ENCODE peak calls at places on chromosomes 5 and 9, in four cellular contexts. One of them, this sample, is unnamed.

GRCh38 chr9:131094622-131095021 is 1.7 kb upstream of the AIF1L start:
- DNase-seq in heart right ventricle: peak; percentile 15
- DNase-seq in effector memory CD4-positive, alpha-beta T cell: no peak
- DNase-seq in aorta: no peak
- DNase-seq in this sample: no peak

GRCh38 chr9:35726876-35727438 is 5.0 kb downstream of the TLN1 start:
- DNase-seq in heart right ventricle: peak; percentile 60
- DNase-seq in effector memory CD4-positive, alpha-beta T cell: no peak
- DNase-seq in aorta: peak; percentile 88
- DNase-seq in this sample: peak; percentile 68

GRCh38 chr9:130235558-130236435 is 29.8 kb upstream of the HMCN2 start:
- DNase-seq in heart right ventricle: peak; percentile 54
- DNase-seq in effector memory CD4-positive, alpha-beta T cell: peak; percentile 60
- DNase-seq in aorta: peak; percentile 93
- DNase-seq in this sample: peak; percentile 84

GRCh38 chr5:138725153-138725884 is 27.9 kb upstream of the CTNNA1 start:
- DNase-seq in heart right ventricle: peak; percentile 57
- DNase-seq in effector memory CD4-positive, alpha-beta T cell: no peak
- DNase-seq in aorta: no peak
- DNase-seq in this sample: peak; percentile 60

GRCh38 chr5:26802944-26803343 is 235.4 kb downstream of the CDH9 start:
- DNase-seq in heart right ventricle: no peak
- DNase-seq in effector memory CD4-positive, alpha-beta T cell: no peak
- DNase-seq in aorta: no peak
- DNase-seq in this sample: no peak

GRCh38 chr5:163565931-163566608 is 60.7 kb downstream of the MAT2B start:
- DNase-seq in heart right ventricle: no peak
- DNase-seq in effector memory CD4-positive, alpha-beta T cell: no peak
- DNase-seq in aorta: peak; percentile 74
- DNase-seq in this sample: peak; percentile 49

GRCh38 chr5:95780597-95780996 is 41.9 kb downstream of the GLRX start:
- DNase-seq in heart right ventricle: no peak
- DNase-seq in effector memory CD4-positive, alpha-beta T cell: no peak
- DNase-seq in aorta: no peak
- DNase-seq in this sample: no peak

GRCh38 chr5:134738963-134739661 is 764 bp downstream of the CAMLG start:
- DNase-seq in heart right ventricle: peak; percentile 19
- DNase-seq in effector memory CD4-positive, alpha-beta T cell: no peak
- DNase-seq in aorta: no peak
- DNase-seq in this sample: no peak

GRCh38 chr5:171494452-171495121 is 75.1 kb downstream of the FGF18 start:
- DNase-seq in heart right ventricle: peak; percentile 66
- DNase-seq in effector memory CD4-positive, alpha-beta T cell: no peak
- DNase-seq in aorta: peak; percentile 90
- DNase-seq in this sample: no peak

GRCh38 chr5:139371482-139372435 is 11.3 kb downstream of the SLC23A1 start:
- DNase-seq in heart right ventricle: no peak
- DNase-seq in effector memory CD4-positive, alpha-beta T cell: no peak
- DNase-seq in aorta: no peak
- DNase-seq in this sample: no peak

GRCh38 chr9:114513050-114513951 is 8.0 kb upstream of the WHRN start:
- DNase-seq in heart right ventricle: no peak
- DNase-seq in effector memory CD4-positive, alpha-beta T cell: no peak
- DNase-seq in aorta: no peak
- DNase-seq in this sample: no peak

DNA sequence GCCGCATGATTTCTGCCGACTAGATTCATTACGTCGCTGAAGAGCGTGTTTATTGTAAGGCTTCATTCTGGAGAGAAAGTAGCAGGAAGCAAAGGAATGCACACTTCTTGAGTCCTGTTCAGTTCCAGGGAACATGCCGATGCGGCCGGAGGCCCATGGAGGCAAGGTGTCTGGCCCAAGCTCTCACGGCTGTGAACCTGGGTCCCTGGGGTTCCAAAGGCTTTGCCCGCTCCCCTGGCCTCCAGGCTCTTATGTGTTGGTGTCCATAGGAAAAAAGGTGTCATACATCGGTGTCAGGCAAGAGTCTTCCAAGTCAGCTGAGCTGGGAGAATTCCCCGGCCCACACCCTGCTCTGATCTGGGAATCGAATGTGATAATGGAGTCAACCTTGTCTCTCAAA is 64.7 kb downstream of the WWC1 start:
- DNase-seq in heart right ventricle: no peak
- DNase-seq in effector memory CD4-positive, alpha-beta T cell: no peak
- DNase-seq in aorta: no peak
- DNase-seq in this sample: no peak
- H3K4me3 ChIP-seq in heart right ventricle: no peak overlapping the region
- H3K4me3 ChIP-seq in effector memory CD4-positive, alpha-beta T cell: no peak overlapping the region
- H3K4me3 ChIP-seq in aorta: no peak overlapping the region
- H3K4me3 ChIP-seq in this sample: no peak overlapping the region

GRCh38 chr9:15882328-15882727 is 329.5 kb downstream of the CCDC171 start:
- DNase-seq in heart right ventricle: no peak
- DNase-seq in effector memory CD4-positive, alpha-beta T cell: no peak
- DNase-seq in aorta: no peak
- DNase-seq in this sample: no peak
- H3K4me3 ChIP-seq in heart right ventricle: no peak overlapping the region
- H3K4me3 ChIP-seq in effector memory CD4-positive, alpha-beta T cell: no peak overlapping the region
- H3K4me3 ChIP-seq in aorta: no peak overlapping the region
- H3K4me3 ChIP-seq in this sample: no peak overlapping the region

DNA sequence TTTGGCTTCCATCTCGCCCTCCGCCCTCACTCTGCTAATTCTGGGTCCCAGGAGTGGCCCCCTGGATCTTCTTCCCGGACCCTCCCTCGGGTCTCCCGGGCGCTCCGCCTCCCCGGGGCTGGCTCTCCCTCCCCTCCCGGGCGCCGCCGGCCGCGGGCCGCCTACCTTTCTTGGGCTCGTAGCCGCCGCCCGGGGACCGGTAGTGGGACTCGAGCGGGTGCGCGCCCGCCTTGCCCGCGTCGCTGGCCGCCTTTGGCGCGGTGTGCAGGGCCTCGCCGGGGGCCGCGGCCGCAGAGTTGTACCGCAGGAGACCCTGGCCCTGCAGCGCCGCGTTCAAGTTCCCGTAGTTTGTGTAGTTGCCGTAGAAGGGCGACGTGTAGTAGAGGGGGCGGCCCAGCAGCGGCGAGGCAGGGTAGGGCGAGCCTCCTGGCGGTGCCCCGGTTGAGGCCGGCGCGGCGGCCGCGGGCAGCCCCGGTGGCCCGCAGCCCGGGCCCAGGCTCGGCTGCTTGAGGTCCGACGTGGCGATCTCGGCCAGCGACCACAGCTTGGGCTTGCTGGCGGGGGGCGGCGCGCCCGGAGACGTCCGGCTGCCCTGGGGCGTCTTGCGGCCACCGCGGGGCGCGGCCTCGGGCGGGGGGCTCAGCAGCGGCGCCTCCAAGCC is 3.2 kb downstream of the IRX2 start:
- DNase-seq in heart right ventricle: no peak
- DNase-seq in effector memory CD4-positive, alpha-beta T cell: no peak
- DNase-seq in aorta: no peak
- DNase-seq in this sample: no peak
- H3K4me3 ChIP-seq in heart right ventricle: no peak overlapping the region
- H3K4me3 ChIP-seq in effector memory CD4-positive, alpha-beta T cell: no peak overlapping the region
- H3K4me3 ChIP-seq in aorta: no peak overlapping the region
- H3K4me3 ChIP-seq in this sample: peak overlapping the region; percentile 55

GRCh38 chr9:89093201-89093600 is 85.4 kb downstream of the SHC3 start:
- DNase-seq in heart right ventricle: no peak
- DNase-seq in effector memory CD4-positive, alpha-beta T cell: no peak
- DNase-seq in aorta: no peak
- DNase-seq in this sample: no peak
- H3K4me3 ChIP-seq in heart right ventricle: no peak overlapping the region
- H3K4me3 ChIP-seq in effector memory CD4-positive, alpha-beta T cell: no peak overlapping the region
- H3K4me3 ChIP-seq in aorta: no peak overlapping the region
- H3K4me3 ChIP-seq in this sample: no peak overlapping the region

GRCh38 chr5:116379306-116379705 is 195.3 kb downstream of the SEMA6A start:
- DNase-seq in heart right ventricle: no peak
- DNase-seq in effector memory CD4-positive, alpha-beta T cell: no peak
- DNase-seq in aorta: no peak
- DNase-seq in this sample: no peak
- H3K4me3 ChIP-seq in heart right ventricle: no peak overlapping the region
- H3K4me3 ChIP-seq in effector memory CD4-positive, alpha-beta T cell: no peak overlapping the region
- H3K4me3 ChIP-seq in aorta: no peak overlapping the region
- H3K4me3 ChIP-seq in this sample: no peak overlapping the region

GRCh38 chr9:34151398-34151797 is 24.9 kb upstream of the DCAF12 start:
- DNase-seq in heart right ventricle: no peak
- DNase-seq in effector memory CD4-positive, alpha-beta T cell: no peak
- DNase-seq in aorta: peak; percentile 5
- DNase-seq in this sample: no peak

GRCh38 chr9:34157898-34158297 is 20.9 kb upstream of the UBAP1 start:
- DNase-seq in heart right ventricle: no peak
- DNase-seq in effector memory CD4-positive, alpha-beta T cell: no peak
- DNase-seq in aorta: no peak
- DNase-seq in this sample: no peak

GRCh38 chr9:34154052-34154451 is 24.8 kb upstream of the UBAP1 start:
- DNase-seq in heart right ventricle: no peak
- DNase-seq in effector memory CD4-positive, alpha-beta T cell: no peak
- DNase-seq in aorta: no peak
- DNase-seq in this sample: no peak

GRCh38 chr9:34158362-34158869 is 20.4 kb upstream of the UBAP1 start:
- DNase-seq in heart right ventricle: no peak
- DNase-seq in effector memory CD4-positive, alpha-beta T cell: no peak
- DNase-seq in aorta: no peak
- DNase-seq in this sample: peak; percentile 73

DNA sequence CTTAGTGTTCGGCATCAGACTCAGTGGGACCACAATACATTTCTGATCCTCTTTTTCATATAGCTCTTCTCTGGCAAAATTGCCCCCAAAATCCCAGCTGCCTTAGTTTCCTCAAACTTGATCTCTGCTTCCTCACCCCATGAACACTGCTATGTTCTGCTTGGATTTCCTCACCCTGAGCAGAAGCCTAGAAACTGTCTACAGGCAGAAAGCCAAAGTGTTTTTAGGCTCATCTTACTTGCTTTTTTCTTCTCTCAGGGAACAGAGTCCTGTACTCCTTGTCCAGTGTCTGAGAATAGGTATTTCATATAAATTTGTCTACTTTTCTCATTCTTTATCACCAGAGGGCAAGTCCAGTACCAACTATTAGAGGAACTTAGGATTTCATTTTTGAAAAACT is 21.5 kb upstream of the UBAP1 start:
- DNase-seq in heart right ventricle: no peak
- DNase-seq in effector memory CD4-positive, alpha-beta T cell: no peak
- DNase-seq in aorta: no peak
- DNase-seq in this sample: no peak
- H3K4me3 ChIP-seq in heart right ventricle: no peak overlapping the region
- H3K4me3 ChIP-seq in effector memory CD4-positive, alpha-beta T cell: no peak overlapping the region
- H3K4me3 ChIP-seq in aorta: no peak overlapping the region
- H3K4me3 ChIP-seq in this sample: no peak overlapping the region

DNA sequence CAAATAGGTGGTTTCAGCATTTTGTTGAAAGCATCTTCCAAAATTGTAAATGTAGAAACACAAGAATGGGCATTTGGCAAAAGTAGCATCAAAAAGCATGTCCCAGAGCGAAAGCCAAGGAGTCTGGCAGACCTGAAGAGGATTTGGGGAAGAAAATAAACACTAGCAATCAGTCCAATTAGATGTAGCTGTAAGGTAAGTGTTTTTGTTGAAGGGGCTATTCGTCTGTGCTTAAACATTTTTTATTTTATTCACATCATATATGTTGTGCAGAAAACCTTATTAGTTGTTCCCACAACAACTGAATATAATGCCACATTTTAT is 954.1 kb upstream of the COX7C start:
- DNase-seq in heart right ventricle: no peak
- DNase-seq in effector memory CD4-positive, alpha-beta T cell: no peak
- DNase-seq in aorta: no peak
- DNase-seq in this sample: no peak
- H3K4me3 ChIP-seq in heart right ventricle: no peak overlapping the region
- H3K4me3 ChIP-seq in effector memory CD4-positive, alpha-beta T cell: no peak overlapping the region
- H3K4me3 ChIP-seq in aorta: no peak overlapping the region
- H3K4me3 ChIP-seq in this sample: no peak overlapping the region

GRCh38 chr9:126063326-126063725 is 263.3 kb upstream of the MVB12B start:
- DNase-seq in heart right ventricle: no peak
- DNase-seq in effector memory CD4-positive, alpha-beta T cell: no peak
- DNase-seq in aorta: no peak
- DNase-seq in this sample: no peak
- H3K4me3 ChIP-seq in heart right ventricle: no peak overlapping the region
- H3K4me3 ChIP-seq in effector memory CD4-positive, alpha-beta T cell: no peak overlapping the region
- H3K4me3 ChIP-seq in aorta: no peak overlapping the region
- H3K4me3 ChIP-seq in this sample: no peak overlapping the region

GRCh38 chr5:115840825-115841224 is 540 bp downstream of the ATG12 start:
- DNase-seq in heart right ventricle: no peak
- DNase-seq in effector memory CD4-positive, alpha-beta T cell: no peak
- DNase-seq in aorta: no peak
- DNase-seq in this sample: no peak
- H3K4me3 ChIP-seq in heart right ventricle: peak overlapping the region; percentile 90
- H3K4me3 ChIP-seq in effector memory CD4-positive, alpha-beta T cell: peak overlapping the region; percentile 91
- H3K4me3 ChIP-seq in aorta: peak overlapping the region; percentile 72
- H3K4me3 ChIP-seq in this sample: peak overlapping the region; percentile 84

GRCh38 chr9:128100581-128100980 is 26.9 kb downstream of the PTGES2 start:
- DNase-seq in heart right ventricle: no peak
- DNase-seq in effector memory CD4-positive, alpha-beta T cell: no peak
- DNase-seq in aorta: peak; percentile 58
- DNase-seq in this sample: peak; percentile 38
- H3K4me3 ChIP-seq in heart right ventricle: peak overlapping the region; percentile 54
- H3K4me3 ChIP-seq in effector memory CD4-positive, alpha-beta T cell: no peak overlapping the region
- H3K4me3 ChIP-seq in aorta: no peak overlapping the region
- H3K4me3 ChIP-seq in this sample: peak overlapping the region; percentile 61

This sample was measured in lower lobe of right lung.